ENCODE peak calls at places on chromosome 7, in four cellular contexts. G is activated CD4-positive, CD25-positive, alpha-beta regulatory T cell treated with anti-CD3 and anti-CD28 coated beads, Interleukin-2, amount 50 U/mL, for 72 hours; R is skeletal muscle cell; Z is stimulated activated CD8-positive, alpha-beta memory T cell treated with anti-CD3 and anti-CD28 coated beads, Interleukin-15, amount 100 ng/mL, for 24 hours. V is an unnamed sample.

GRCh38 chr7:110839866-110840265 is 251.1 kb upstream of the LRRN3 start:
- DNase-seq in G (no peak), R (no peak), Z (no peak), V (no peak)

GRCh38 chr7:142301923-142302550 is 44.2 kb upstream of the PRSS58 start:
- DNase-seq in G (no peak), R (no peak), Z (no peak), V (no peak)

GRCh38 chr7:159084069-159084801 is 60.4 kb downstream of the VIPR2 start:
- DNase-seq in G (peak; percentile 27), R (no peak), Z (no peak), V (peak; percentile 46)

GRCh38 chr7:23287612-23288011 is 11.5 kb upstream of the MALSU1 start:
- DNase-seq in G (no peak), R (no peak), Z (no peak), V (no peak)

GRCh38 chr7:31101544-31101943 is 49.4 kb downstream of the ADCYAP1R1 start:
- DNase-seq in G (no peak), R (no peak), Z (no peak), V (no peak)

GRCh38 chr7:39987641-39988347 is 37.7 kb downstream of the CDK13 start:
- DNase-seq in G (no peak), R (no peak), Z (no peak), V (no peak)

GRCh38 chr7:44157116-44158059 is 16.3 kb upstream of the MYL7 start:
- DNase-seq in G (no peak), R (no peak), Z (no peak), V (no peak)

GRCh38 chr7:124765401-124766352 is at the start of gene GPR37:
- DNase-seq in G (peak; percentile 30), R (peak; percentile 3), Z (no peak), V (peak; percentile 81)

GRCh38 chr7:88361357-88361756 is 54.7 kb upstream of the STEAP4 start:
- DNase-seq in G (no peak), R (no peak), Z (no peak), V (no peak)

GRCh38 chr7:20330176-20330796 is 414 bp upstream of the ITGB8 start:
- DNase-seq in G (peak; percentile 66), R (peak; percentile 85), Z (peak; percentile 41), V (peak; percentile 89)

GRCh38 chr7:130894146-130895005 is 160.4 kb upstream of the KLF14 start:
- DNase-seq in G (no peak), R (no peak), Z (no peak), V (no peak)

GRCh38 chr7:44633254-44634186 is 27.1 kb downstream of the OGDH start:
- DNase-seq in G (peak; percentile 45), R (peak; percentile 82), Z (no peak), V (peak; percentile 85)

GRCh38 chr7:108094375-108094774 is 35.8 kb downstream of the LAMB4 start:
- DNase-seq in G (no peak), R (peak; percentile 75), Z (no peak), V (no peak)